ENCODE peak calls at places on chromosome 17, in nine cellular contexts. O is ascending aorta, D is HCT116, N is breast epithelium, T is fibroblast of lung, Y is cardiac fibroblast, I is epithelial cell of esophagus, K is HFF-Myc, F is left ventricle myocardium inferior. L is an unnamed sample.

GRCh38 chr17:67211742-67212141 is 33.3 kb downstream of the HELZ start:
- DNase-seq in O (no peak), D (no peak), N (no peak), T (peak), Y (peak), I (peak), K (no peak), F (no peak), L (no peak)

GRCh38 chr17:879546-879945 is 97.4 kb downstream of the MRM3 start:
- DNase-seq in O (peak), D (peak), N (peak), T (peak), Y (peak), I (peak), K (no peak), F (peak), L (peak)

GRCh38 chr17:16121915-16122314 is 93.4 kb downstream of the NCOR1 start:
- DNase-seq in O (no peak), D (no peak), N (no peak), T (no peak), Y (no peak), I (peak), K (no peak), F (no peak), L (no peak)

GRCh38 chr17:20291853-20292252 is 175.5 kb downstream of the LGALS9B start:
- DNase-seq in O (no peak), D (no peak), N (no peak), T (no peak), Y (peak), I (no peak), K (no peak), F (no peak), L (no peak)

GRCh38 chr17:8192070-8192815 is 2.3 kb upstream of the BORCS6 start:
- DNase-seq in O (peak), D (no peak), N (peak), T (peak), Y (peak), I (peak), K (peak), F (peak), L (peak)

GRCh38 chr17:8997994-8998628 is 23.2 kb upstream of the NTN1 start:
- DNase-seq in O (no peak), D (peak), N (peak), T (peak), Y (peak), I (peak), K (no peak), F (peak), L (no peak)

GRCh38 chr17:43366809-43367587 is 31.8 kb upstream of the ARL4D start:
- DNase-seq in O (no peak), D (no peak), N (no peak), T (peak), Y (peak), I (no peak), K (no peak), F (no peak), L (no peak)

GRCh38 chr17:19718613-19719364 is 2.4 kb upstream of the SLC47A2 start:
- DNase-seq in O (no peak), D (no peak), N (no peak), T (no peak), Y (no peak), I (peak), K (no peak), F (no peak), L (no peak)

GRCh38 chr17:37745801-37746426 is 1.1 kb upstream of the HNF1B start:
- DNase-seq in O (no peak), D (no peak), N (no peak), T (no peak), Y (no peak), I (no peak), K (no peak), F (no peak), L (no peak)

GRCh38 chr17:21161498-21162393 is 35.0 kb downstream of the DHRS7B start:
- DNase-seq in O (no peak), D (no peak), N (no peak), T (peak), Y (peak), I (no peak), K (no peak), F (no peak), L (no peak)

GRCh38 chr17:62981933-62982332 is 15.9 kb downstream of the TANC2 start:
- DNase-seq in O (no peak), D (no peak), N (no peak), T (peak), Y (no peak), I (peak), K (no peak), F (no peak), L (no peak)

GRCh38 chr17:73103661-73104335 is 11.3 kb upstream of the SLC39A11 start:
- DNase-seq in O (no peak), D (no peak), N (no peak), T (peak), Y (no peak), I (peak), K (no peak), F (no peak), L (no peak)

GRCh38 chr17:46191332-46192210 is 1.7 kb downstream of the KANSL1 start:
- DNase-seq in O (no peak), D (no peak), N (no peak), T (peak), Y (peak), I (peak), K (no peak), F (no peak), L (no peak)

GRCh38 chr17:74037320-74037719 is 166.2 kb upstream of the RPL38 start:
- DNase-seq in O (no peak), D (no peak), N (no peak), T (peak), Y (peak), I (peak), K (no peak), F (no peak), L (no peak)

GRCh38 chr17:77233127-77233526 is 92.4 kb downstream of the SEC14L1 start:
- DNase-seq in O (no peak), D (no peak), N (no peak), T (no peak), Y (no peak), I (no peak), K (no peak), F (no peak), L (no peak)

GRCh38 chr17:77419547-77420475 is 279.0 kb downstream of the SEC14L1 start:
- DNase-seq in O (no peak), D (no peak), N (no peak), T (peak), Y (peak), I (no peak), K (no peak), F (no peak), L (no peak)

GRCh38 chr17:7208027-7208571 is 11.5 kb downstream of the DLG4 start:
- DNase-seq in O (no peak), D (no peak), N (no peak), T (no peak), Y (no peak), I (no peak), K (no peak), F (peak), L (no peak)

GRCh38 chr17:43613911-43614310 is 47.8 kb downstream of the MEOX1 start:
- DNase-seq in O (no peak), D (no peak), N (no peak), T (no peak), Y (no peak), I (peak), K (no peak), F (no peak), L (no peak)

GRCh38 chr17:38443356-38444026 is 15.2 kb downstream of the ARHGAP23 start:
- DNase-seq in O (no peak), D (no peak), N (no peak), T (no peak), Y (no peak), I (no peak), K (no peak), F (no peak), L (peak)

GRCh38 chr17:7626307-7626706 is 1.3 kb downstream of the SAT2 start:
- DNase-seq in O (no peak), D (no peak), N (no peak), T (no peak), Y (no peak), I (no peak), K (no peak), F (no peak), L (no peak)

GRCh38 chr17:55421179-55421934 is at the start of gene MMD:
- DNase-seq in O (no peak), D (no peak), N (no peak), T (no peak), Y (no peak), I (peak), K (no peak), F (no peak), L (no peak)

GRCh38 chr17:67518881-67519280 is 141.8 kb downstream of the PITPNC1 start:
- DNase-seq in O (no peak), D (no peak), N (no peak), T (no peak), Y (peak), I (no peak), K (no peak), F (no peak), L (no peak)

GRCh38 chr17:19364699-19365498 is 2.4 kb upstream of the B9D1 start:
- DNase-seq in O (no peak), D (no peak), N (no peak), T (peak), Y (no peak), I (peak), K (no peak), F (no peak), L (no peak)

GRCh38 chr17:65102788-65103187 is 34.4 kb upstream of the RGS9 start:
- DNase-seq in O (no peak), D (no peak), N (no peak), T (peak), Y (peak), I (no peak), K (no peak), F (no peak), L (no peak)

GRCh38 chr17:14310101-14310500 is 9.2 kb downstream of the HS3ST3B1 start:
- DNase-seq in O (no peak), D (no peak), N (no peak), T (no peak), Y (no peak), I (no peak), K (no peak), F (no peak), L (no peak)
- H3K4me3 ChIP-seq in O (peak), D (no peak), N (peak), T (peak), Y (peak), I (peak), K (no peak), F (peak), L (peak)

DNA sequence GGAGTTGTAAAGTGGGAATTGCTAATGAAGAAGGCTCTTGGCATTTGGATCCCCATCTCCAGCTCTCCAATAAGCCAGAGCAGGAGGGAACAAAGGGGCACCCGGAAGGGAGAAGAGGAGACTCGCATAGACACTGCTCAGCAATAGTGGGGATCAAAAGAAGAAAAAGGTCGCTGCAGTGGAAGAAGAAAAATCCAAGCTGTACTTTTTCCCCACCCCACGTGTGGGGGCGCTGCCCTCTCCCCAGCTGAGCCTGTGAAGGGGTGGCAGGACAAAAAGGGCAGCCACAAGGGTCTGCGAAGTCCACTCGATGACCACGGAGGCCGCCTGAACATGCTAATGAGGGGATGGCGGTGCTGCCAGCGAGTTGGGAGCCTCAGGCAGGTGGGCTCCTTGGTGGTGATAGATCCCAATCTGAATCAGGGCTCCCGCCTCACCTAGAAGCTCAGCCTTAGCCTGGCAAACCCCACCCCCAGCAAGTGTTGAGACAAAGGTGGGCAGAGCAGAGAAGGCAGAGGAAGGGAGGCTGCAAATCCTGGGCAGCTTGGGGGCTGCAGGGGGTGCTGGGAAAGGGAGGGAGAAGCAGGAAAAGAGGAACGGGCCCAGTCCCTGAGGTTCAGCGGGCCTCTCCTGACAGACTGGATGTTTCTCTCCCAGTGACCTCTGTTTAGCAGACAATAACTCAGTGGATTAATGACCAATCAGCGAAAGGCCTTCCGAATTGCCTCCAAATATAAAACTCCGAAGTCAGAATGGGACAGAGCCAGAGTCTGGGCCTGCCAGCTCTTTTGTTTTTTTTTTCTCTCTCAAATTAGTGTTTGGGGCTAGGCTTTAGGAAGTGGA is 14.9 kb upstream of the HOXB2 start:
- DNase-seq in O (no peak), D (no peak), N (no peak), T (no peak), Y (no peak), I (no peak), K (no peak), F (no peak), L (no peak)
- TF ChIP-seq CTCF in O (no peak), D (no peak), N (no peak), T (peak), Y (no peak), I (no peak), K (no peak), F (no peak), L (no peak)

GRCh38 chr17:78986048-78986648 is 6.4 kb upstream of the LGALS3BP start:
- DNase-seq in O (no peak), D (no peak), N (no peak), T (peak), Y (peak), I (no peak), K (no peak), F (no peak), L (no peak)
- H3K4me3 ChIP-seq in O (peak), D (peak), N (peak), T (peak), Y (peak), I (no peak), K (peak), F (peak), L (no peak)

DNA sequence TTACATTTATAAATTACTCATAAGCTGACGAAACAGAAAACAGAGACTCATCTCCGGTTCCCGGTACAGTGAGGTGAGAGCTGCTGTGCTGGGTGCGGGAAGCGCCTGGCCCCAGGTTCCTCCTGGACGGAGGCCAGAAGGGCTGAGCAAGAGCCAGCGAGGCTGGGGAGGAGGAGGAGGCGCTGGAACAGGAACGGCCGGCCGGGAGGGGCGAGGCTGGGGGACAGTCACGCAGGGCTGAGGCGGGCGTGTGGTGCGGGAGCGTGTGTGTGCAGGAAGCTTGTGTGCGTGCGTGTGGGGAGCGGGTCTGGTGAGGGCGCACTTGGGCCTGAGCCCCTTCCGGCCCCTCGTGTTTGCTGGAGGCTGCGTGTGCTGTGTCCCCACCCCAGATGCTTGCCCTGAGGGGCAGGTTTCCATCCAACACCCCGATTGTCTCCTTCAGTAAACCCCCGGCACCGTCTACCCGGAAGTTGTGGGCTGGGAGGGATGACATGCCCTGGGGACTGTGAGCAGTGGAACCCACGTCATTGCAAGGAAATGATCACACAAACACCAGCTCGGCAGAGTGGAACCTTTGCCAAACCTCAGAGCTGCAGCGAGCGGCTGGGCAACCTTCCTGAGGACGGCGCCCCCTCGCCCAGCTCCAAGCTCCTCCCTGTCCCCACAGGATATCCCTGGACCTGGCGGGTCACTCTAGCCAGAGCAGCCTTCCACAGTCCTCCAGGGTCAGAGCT is 19.4 kb downstream of the CD7 start:
- DNase-seq in O (peak), D (no peak), N (peak), T (peak), Y (peak), I (peak), K (peak), F (peak), L (peak)
- TF ChIP-seq CTCF in O (no peak), D (no peak), N (no peak), T (no peak), Y (no peak), I (no peak), K (no peak), F (no peak), L (no peak)

GRCh38 chr17:76134911-76135809 is 5.9 kb downstream of the FOXJ1 start:
- DNase-seq in O (no peak), D (no peak), N (no peak), T (no peak), Y (no peak), I (no peak), K (no peak), F (no peak), L (no peak)
- H3K4me3 ChIP-seq in O (no peak), D (no peak), N (no peak), T (no peak), Y (no peak), I (no peak), K (no peak), F (no peak), L (no peak)

GRCh38 chr17:17845046-17845775 is 8.4 kb upstream of the SREBF1 start:
- DNase-seq in O (no peak), D (no peak), N (no peak), T (no peak), Y (no peak), I (no peak), K (no peak), F (no peak), L (no peak)

GRCh38 chr17:17843096-17843495 is 6.3 kb upstream of the SREBF1 start:
- DNase-seq in O (no peak), D (no peak), N (no peak), T (no peak), Y (no peak), I (peak), K (no peak), F (no peak), L (no peak)

GRCh38 chr17:17846003-17846402 is 9.2 kb upstream of the SREBF1 start:
- DNase-seq in O (no peak), D (no peak), N (no peak), T (no peak), Y (no peak), I (no peak), K (no peak), F (no peak), L (no peak)

GRCh38 chr17:17844079-17844478 is 7.3 kb upstream of the SREBF1 start:
- DNase-seq in O (no peak), D (no peak), N (no peak), T (no peak), Y (no peak), I (no peak), K (no peak), F (no peak), L (no peak)

DNA sequence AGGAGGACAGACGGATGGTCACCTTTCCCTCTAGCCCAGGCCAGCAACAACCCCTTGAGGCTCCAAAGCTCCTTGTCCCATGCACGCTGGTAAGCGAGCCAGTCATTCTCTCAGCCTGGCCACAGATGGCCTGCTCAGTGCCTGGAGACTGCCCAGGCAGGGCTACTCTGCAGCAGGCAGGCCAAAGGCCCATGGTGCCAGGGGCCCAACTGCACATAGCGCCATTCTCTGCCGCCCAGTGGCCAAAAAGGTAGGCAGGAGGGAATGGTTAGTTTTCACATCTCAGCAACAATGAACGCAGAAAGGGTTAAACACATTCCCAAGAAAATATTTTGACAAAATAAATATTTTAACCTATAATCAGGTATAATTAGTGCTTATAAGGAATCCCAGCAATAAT is 7.7 kb upstream of the SREBF1 start:
- DNase-seq in O (no peak), D (no peak), N (no peak), T (no peak), Y (no peak), I (no peak), K (no peak), F (no peak), L (no peak)
- TF ChIP-seq CTCF in O (no peak), D (no peak), N (no peak), T (no peak), Y (no peak), I (no peak), K (no peak), F (no peak), L (peak)

GRCh38 chr17:40415390-40415789 is 2.3 kb downstream of the TOP2A start:
- DNase-seq in O (no peak), D (no peak), N (no peak), T (peak), Y (peak), I (peak), K (no peak), F (no peak), L (no peak)
- H3K4me3 ChIP-seq in O (no peak), D (no peak), N (peak), T (peak), Y (no peak), I (no peak), K (peak), F (no peak), L (no peak)

GRCh38 chr17:39576187-39576586 is 31.5 kb downstream of the NEUROD2 start:
- DNase-seq in O (no peak), D (peak), N (no peak), T (no peak), Y (peak), I (peak), K (no peak), F (no peak), L (no peak)
- TF ChIP-seq CTCF in O (peak), D (peak), N (no peak), T (peak), Y (peak), I (peak), K (peak), F (peak), L (peak)

DNA sequence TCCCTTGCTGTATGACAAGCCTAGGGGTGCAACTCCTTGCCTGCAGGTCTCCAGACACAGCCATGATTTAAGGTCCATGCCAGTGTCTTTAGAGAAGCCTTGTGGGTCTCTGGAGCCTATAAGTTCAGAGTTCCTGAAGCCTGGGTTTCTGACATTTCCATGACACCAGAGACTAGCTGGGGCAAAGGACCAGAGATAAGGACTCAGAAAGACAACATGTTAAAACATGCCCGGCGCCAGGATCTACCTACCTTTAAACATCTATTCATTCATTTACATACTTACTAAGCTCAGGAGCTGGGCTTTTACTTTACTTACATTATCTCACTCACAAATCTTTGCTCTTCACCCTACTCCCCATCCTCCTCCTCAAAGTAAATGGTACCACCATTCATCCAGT is 1.5 kb downstream of the MRPL27 start:
- DNase-seq in O (no peak), D (no peak), N (no peak), T (no peak), Y (no peak), I (peak), K (no peak), F (no peak), L (no peak)
- H3K4me3 ChIP-seq in O (peak), D (peak), N (no peak), T (peak), Y (no peak), I (peak), K (peak), F (peak), L (peak)